ENCODE peak calls at places on chromosomes 5 and 9, in five cellular contexts. G, K, P, H and Y are unnamed samples.

GRCh38 chr5:21680196-21680595 is 1172.9 kb downstream of the CDH12 start:
- DNase-seq in G (no peak), P (peak), H (no peak), K (peak), Y (peak)

GRCh38 chr9:5557606-5558587 is 47.6 kb downstream of the PDCD1LG2 start:
- DNase-seq in G (no peak), P (peak), K (peak), H (no peak), Y (no peak)

GRCh38 chr5:150161242-150162141 is 5.1 kb upstream of the CDX1 start:
- DNase-seq in K (peak), H (peak), P (no peak), G (peak), Y (peak)

GRCh38 chr9:107621436-107621835 is 131.9 kb upstream of the KLF4 start:
- DNase-seq in G (no peak), H (no peak), P (no peak), K (no peak), Y (no peak)

GRCh38 chr9:127583605-127584053 is 28.4 kb upstream of the STXBP1 start:
- DNase-seq in P (peak), G (no peak), K (peak), H (no peak), Y (peak)

GRCh38 chr9:135990468-135991429 is 29.6 kb upstream of the UBAC1 start:
- DNase-seq in G (peak), K (peak), P (peak), H (peak), Y (peak)

GRCh38 chr9:88084816-88085215 is 53.5 kb downstream of the SPATA31C2 start:
- DNase-seq in G (no peak), P (no peak), K (peak), H (no peak), Y (no peak)

GRCh38 chr9:133956520-133957076 is 35.5 kb downstream of the VAV2 start:
- DNase-seq in K (peak), G (no peak), P (no peak), H (no peak), Y (peak)

GRCh38 chr9:129416831-129417604 is 203.9 kb downstream of the C9orf50 start:
- DNase-seq in K (peak), H (no peak), P (peak), G (no peak), Y (no peak)

GRCh38 chr5:2751592-2752021 is at the start of gene IRX2:
- DNase-seq in K (peak), G (no peak), P (peak), H (peak), Y (peak)
- H3K27ac ChIP-seq in K (no peak), G (no peak), P (peak), H (no peak), Y (peak)

GRCh38 chr5:79853676-79854418 is 137.2 kb downstream of the MTX3 start:
- DNase-seq in G (peak), H (no peak), K (peak), P (peak), Y (peak)

GRCh38 chr5:79859588-79859987 is 131.5 kb downstream of the MTX3 start:
- DNase-seq in G (no peak), H (no peak), P (no peak), K (no peak), Y (no peak)

GRCh38 chr5:79858097-79858723 is 132.9 kb downstream of the MTX3 start:
- DNase-seq in P (peak), H (peak), G (peak), K (peak), Y (peak)

GRCh38 chr5:79856456-79857055 is 134.5 kb downstream of the MTX3 start:
- DNase-seq in H (no peak), K (no peak), P (no peak), G (no peak), Y (no peak)

DNA sequence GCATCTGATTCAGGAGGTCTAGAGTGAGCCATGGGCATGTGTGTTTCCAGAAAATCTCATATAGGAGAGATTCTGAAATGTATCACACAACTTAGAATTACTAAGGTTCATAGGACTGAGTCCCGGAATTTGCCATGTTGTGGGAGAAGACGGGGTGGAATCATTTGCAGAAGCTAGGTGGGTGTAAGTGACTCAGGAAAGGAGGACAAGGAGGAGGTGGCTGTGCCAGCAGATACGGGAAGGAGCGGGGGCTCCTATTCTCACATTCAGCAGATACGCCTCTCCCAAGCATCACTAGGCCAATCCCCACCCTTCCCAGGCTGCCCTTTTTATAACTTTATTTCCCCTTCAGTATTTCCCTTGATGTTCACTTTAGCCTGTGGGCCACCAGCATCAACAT is 133.4 kb downstream of the MTX3 start:
- DNase-seq in G (no peak), H (no peak), P (no peak), K (no peak), Y (peak)
- H2AFZ ChIP-seq in G (peak), H (peak), P (no peak), K (no peak), Y (peak)

GRCh38 chr5:179485845-179486575 is 64.3 kb upstream of the RUFY1 start:
- DNase-seq in P (no peak), K (no peak), H (no peak), G (no peak), Y (peak)
- H3K27ac ChIP-seq in P (no peak), K (no peak), H (no peak), G (no peak), Y (no peak)

GRCh38 chr5:105977163-105977562 is 1693.6 kb downstream of the EFNA5 start:
- DNase-seq in H (no peak), K (no peak), G (no peak), P (no peak), Y (no peak)
- H2AFZ ChIP-seq in H (no peak), K (no peak), G (no peak), P (no peak), Y (no peak)

GRCh38 chr5:107592515-107592914 is 78.2 kb downstream of the EFNA5 start:
- DNase-seq in H (no peak), P (no peak), K (no peak), G (no peak), Y (no peak)
- H3K27ac ChIP-seq in H (no peak), P (no peak), K (no peak), G (no peak), Y (no peak)

GRCh38 chr5:151717390-151717789 is 30.7 kb upstream of the SPARC start:
- DNase-seq in G (no peak), K (no peak), H (no peak), P (no peak), Y (peak)

GRCh38 chr5:151719228-151719861 is 32.6 kb upstream of the SPARC start:
- DNase-seq in P (no peak), H (no peak), G (no peak), K (peak), Y (peak)

GRCh38 chr5:151720195-151720594 is 33.5 kb upstream of the SPARC start:
- DNase-seq in H (no peak), K (no peak), P (no peak), G (no peak), Y (no peak)

GRCh38 chr5:151718168-151718567 is 31.5 kb upstream of the SPARC start:
- DNase-seq in K (peak), H (no peak), G (no peak), P (peak), Y (peak)

GRCh38 chr5:151718653-151719052 is 31.9 kb upstream of the SPARC start:
- DNase-seq in H (no peak), P (peak), K (peak), G (no peak), Y (peak)
- H2AFZ ChIP-seq in H (peak), P (no peak), K (no peak), G (no peak), Y (peak)